ENCODE peak calls at places on chromosomes 3 and 15, in four cellular contexts. One of them, this sample, is unnamed.

GRCh38 chr15:70523634-70524033 is 239.7 kb downstream of the UACA start:
- DNase-seq in NB4: no peak
- DNase-seq in cardiac muscle cell: no peak
- DNase-seq in H9: peak
- DNase-seq in this sample: no peak

GRCh38 chr3:187746479-187747335 is 1.4 kb upstream of the BCL6 start:
- DNase-seq in NB4: no peak
- DNase-seq in cardiac muscle cell: peak
- DNase-seq in H9: no peak
- DNase-seq in this sample: no peak

GRCh38 chr3:111173906-111174305 is 102.3 kb downstream of the NECTIN3 start:
- DNase-seq in NB4: no peak
- DNase-seq in cardiac muscle cell: no peak
- DNase-seq in H9: no peak
- DNase-seq in this sample: no peak

GRCh38 chr3:72996473-72997333 is at the start of gene PPP4R2:
- DNase-seq in NB4: peak
- DNase-seq in cardiac muscle cell: peak
- DNase-seq in H9: peak
- DNase-seq in this sample: peak

GRCh38 chr3:31077826-31078225 is 183.4 kb upstream of the GADL1 start:
- DNase-seq in NB4: no peak
- DNase-seq in cardiac muscle cell: no peak
- DNase-seq in H9: no peak
- DNase-seq in this sample: no peak

GRCh38 chr15:59378855-59379254 is 6.2 kb upstream of the MYO1E start:
- DNase-seq in NB4: no peak
- DNase-seq in cardiac muscle cell: no peak
- DNase-seq in H9: no peak
- DNase-seq in this sample: no peak

GRCh38 chr3:45952456-45952855 is 9.2 kb downstream of the CXCR6 start:
- DNase-seq in NB4: no peak
- DNase-seq in cardiac muscle cell: no peak
- DNase-seq in H9: no peak
- DNase-seq in this sample: no peak

GRCh38 chr3:12679468-12679867 is 15.6 kb upstream of the RAF1 start:
- DNase-seq in NB4: peak
- DNase-seq in cardiac muscle cell: no peak
- DNase-seq in H9: no peak
- DNase-seq in this sample: no peak

GRCh38 chr3:46558184-46559029 is 7.7 kb downstream of the LRRC2 start:
- DNase-seq in NB4: peak
- DNase-seq in cardiac muscle cell: peak
- DNase-seq in H9: peak
- DNase-seq in this sample: no peak

GRCh38 chr3:172065967-172066762 is 26.8 kb downstream of the FNDC3B start:
- DNase-seq in NB4: peak
- DNase-seq in cardiac muscle cell: no peak
- DNase-seq in H9: no peak
- DNase-seq in this sample: no peak

GRCh38 chr3:192553707-192554106 is 173.6 kb downstream of the FGF12 start:
- DNase-seq in NB4: no peak
- DNase-seq in cardiac muscle cell: no peak
- DNase-seq in H9: no peak
- DNase-seq in this sample: no peak

GRCh38 chr3:11574981-11575669 is 68.6 kb downstream of the VGLL4 start:
- DNase-seq in NB4: no peak
- DNase-seq in cardiac muscle cell: no peak
- DNase-seq in H9: no peak
- DNase-seq in this sample: no peak

DNA sequence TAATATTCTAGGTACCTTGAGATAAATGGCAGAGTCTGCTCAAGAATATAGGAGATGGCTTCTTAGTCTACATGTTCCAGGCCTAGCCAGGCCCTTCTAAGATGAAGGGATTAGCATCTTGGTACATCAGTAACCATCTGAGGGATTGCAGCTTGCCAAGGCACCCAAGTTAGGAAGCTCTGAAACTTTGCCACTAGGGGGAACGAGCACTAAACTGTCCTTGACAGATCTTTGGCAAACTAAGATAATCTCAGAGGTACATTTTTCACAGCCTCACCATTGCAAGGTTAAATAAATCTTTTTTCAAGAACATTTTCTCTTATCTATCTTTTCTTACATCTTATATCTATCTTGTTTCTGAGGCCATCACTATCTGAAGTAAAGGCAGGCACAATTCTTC is 351.2 kb downstream of the RAP2B start:
- DNase-seq in NB4: peak
- DNase-seq in cardiac muscle cell: peak
- DNase-seq in H9: no peak
- DNase-seq in this sample: no peak
- TF ChIP-seq CTCF in NB4: peak
- TF ChIP-seq CTCF in cardiac muscle cell: peak
- TF ChIP-seq CTCF in H9: peak
- TF ChIP-seq CTCF in this sample: no peak

DNA sequence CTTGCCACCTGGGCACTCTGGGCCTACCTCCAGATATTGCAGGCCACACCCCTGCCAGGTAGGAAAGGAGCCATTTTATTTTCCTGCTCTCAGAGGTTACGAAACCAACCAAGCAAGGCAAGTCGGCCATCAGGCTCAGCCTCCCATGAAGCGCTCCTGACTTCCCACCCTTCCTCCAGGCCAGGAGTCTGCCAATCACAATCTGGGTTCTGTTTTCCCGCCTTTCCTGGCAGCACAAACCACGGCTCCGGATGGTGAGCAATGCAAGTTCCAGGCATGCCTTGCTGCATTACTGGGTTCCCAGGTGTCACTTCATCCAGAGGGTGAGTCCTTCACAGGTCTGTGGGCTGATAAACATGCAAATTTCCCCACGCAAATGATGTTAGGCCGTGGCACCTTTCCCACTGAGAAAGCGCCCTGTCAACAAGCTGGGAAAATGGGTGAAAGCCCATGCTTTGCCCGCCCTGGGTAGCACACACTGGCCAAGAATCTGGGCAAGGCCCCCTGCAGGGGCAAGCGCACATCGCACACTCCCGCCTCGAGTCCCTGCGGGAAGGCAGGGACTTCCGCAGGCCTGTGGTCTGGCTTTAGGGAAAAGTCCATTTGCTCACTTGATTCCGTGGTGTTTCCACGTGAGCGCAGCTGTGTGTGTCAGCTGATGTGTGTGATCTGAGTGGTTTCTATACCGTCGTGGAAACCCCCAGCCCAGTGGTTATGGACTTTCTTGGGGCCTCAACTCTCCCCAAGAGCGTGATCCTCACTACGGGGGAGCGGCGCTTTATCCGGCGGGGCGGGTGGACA is 61.6 kb upstream of the RYK start:
- DNase-seq in NB4: no peak
- DNase-seq in cardiac muscle cell: no peak
- DNase-seq in H9: peak
- DNase-seq in this sample: no peak
- TF ChIP-seq CTCF in NB4: no peak
- TF ChIP-seq CTCF in cardiac muscle cell: peak
- TF ChIP-seq CTCF in H9: peak
- TF ChIP-seq CTCF in this sample: no peak

GRCh38 chr3:194487289-194488006 is 646 bp upstream of the ATP13A3 start:
- DNase-seq in NB4: peak
- DNase-seq in cardiac muscle cell: no peak
- DNase-seq in H9: peak
- DNase-seq in this sample: no peak

GRCh38 chr3:194485471-194485875 is 1.3 kb downstream of the ATP13A3 start:
- DNase-seq in NB4: no peak
- DNase-seq in cardiac muscle cell: no peak
- DNase-seq in H9: no peak
- DNase-seq in this sample: no peak

GRCh38 chr3:194486540-194487288 is at the start of gene ATP13A3:
- DNase-seq in NB4: peak
- DNase-seq in cardiac muscle cell: peak
- DNase-seq in H9: peak
- DNase-seq in this sample: peak

GRCh38 chr3:194484614-194485013 is 2.2 kb downstream of the ATP13A3 start:
- DNase-seq in NB4: no peak
- DNase-seq in cardiac muscle cell: no peak
- DNase-seq in H9: no peak
- DNase-seq in this sample: no peak

GRCh38 chr3:194485876-194486539 is 794 bp downstream of the ATP13A3 start:
- DNase-seq in NB4: peak
- DNase-seq in cardiac muscle cell: peak
- DNase-seq in H9: no peak
- DNase-seq in this sample: no peak
- TF ChIP-seq CTCF in NB4: no peak
- TF ChIP-seq CTCF in cardiac muscle cell: peak
- TF ChIP-seq CTCF in H9: peak
- TF ChIP-seq CTCF in this sample: no peak

DNA sequence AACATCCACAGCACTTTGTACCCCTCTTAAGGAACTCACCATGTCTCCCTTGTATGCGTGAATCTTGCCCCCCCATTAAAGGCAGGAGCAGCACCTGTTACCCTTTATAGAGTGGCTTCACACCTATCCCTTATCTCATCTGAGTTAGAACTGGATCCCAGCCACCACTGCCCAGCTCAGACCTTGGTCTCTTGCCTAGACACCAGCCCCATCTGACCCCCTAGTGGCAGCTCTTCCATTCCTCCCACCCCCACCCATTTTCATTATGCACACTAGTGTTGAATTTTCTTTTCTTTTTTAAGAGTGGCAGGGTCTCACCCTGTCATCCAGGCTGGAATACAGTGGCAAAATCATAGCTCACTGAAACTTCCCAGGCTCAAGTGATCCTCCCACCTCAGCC is 3.2 kb upstream of the ZFYVE19 start:
- DNase-seq in NB4: no peak
- DNase-seq in cardiac muscle cell: no peak
- DNase-seq in H9: no peak
- DNase-seq in this sample: no peak
- TF ChIP-seq CTCF in NB4: no peak
- TF ChIP-seq CTCF in cardiac muscle cell: no peak
- TF ChIP-seq CTCF in H9: peak
- TF ChIP-seq CTCF in this sample: no peak

DNA sequence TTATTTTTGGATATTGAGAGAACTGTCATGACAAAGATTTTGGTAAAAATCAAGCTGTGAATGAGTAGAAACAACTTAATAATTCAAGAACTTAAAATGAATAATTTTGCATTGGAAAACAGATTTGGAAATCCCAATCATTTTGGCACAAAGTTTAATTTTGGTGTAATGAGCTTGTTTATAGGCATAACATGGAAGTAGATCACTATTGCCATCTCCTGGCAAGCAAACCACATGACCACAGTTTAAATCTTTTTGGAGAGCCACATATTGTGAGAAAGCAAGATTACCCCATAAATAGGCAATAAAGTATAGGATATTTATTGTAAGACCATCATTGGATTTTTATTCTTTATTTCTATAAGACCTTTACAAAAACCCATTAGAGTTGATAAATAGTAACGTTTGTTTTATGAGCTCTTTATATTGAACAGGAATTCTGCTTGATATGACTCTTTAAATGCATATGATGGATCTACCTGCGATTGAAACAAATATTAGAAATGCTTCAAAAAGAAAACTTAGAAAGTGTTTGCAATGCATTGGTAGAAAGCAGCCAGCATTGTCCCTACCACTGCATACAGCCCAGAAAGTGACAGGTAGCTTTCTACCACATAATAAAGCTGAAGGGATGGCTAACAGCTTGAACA is 766.9 kb downstream of the TBL1XR1 start:
- DNase-seq in NB4: peak
- DNase-seq in cardiac muscle cell: peak
- DNase-seq in H9: no peak
- DNase-seq in this sample: no peak
- TF ChIP-seq CTCF in NB4: peak
- TF ChIP-seq CTCF in cardiac muscle cell: peak
- TF ChIP-seq CTCF in H9: peak
- TF ChIP-seq CTCF in this sample: peak

GRCh38 chr15:55564347-55565145 is 23.6 kb downstream of the PYGO1 start:
- DNase-seq in NB4: no peak
- DNase-seq in cardiac muscle cell: no peak
- DNase-seq in H9: peak
- DNase-seq in this sample: no peak
- TF ChIP-seq CTCF in NB4: no peak
- TF ChIP-seq CTCF in cardiac muscle cell: no peak
- TF ChIP-seq CTCF in H9: peak
- TF ChIP-seq CTCF in this sample: no peak

This sample was measured in D721Med.